ENCODE peak calls at places on chromosomes 13 and 19, in eight cellular contexts. One of them, this sample, is unnamed.
A peak's percentile ranks its signal among the peaks of the same experiment; 100 is the strongest.

GRCh38 chr19:1860821-1861598 is 2.4 kb downstream of the KLF16 start:
- DNase-seq in Caco-2: no peak
- DNase-seq in Peyer's patch: no peak
- DNase-seq in stomach: no peak
- DNase-seq in K562: no peak
- DNase-seq in cardiac muscle cell: no peak
- DNase-seq in sigmoid colon: no peak
- DNase-seq in lower lobe of right lung: no peak
- DNase-seq in this sample: no peak

GRCh38 chr19:58514564-58515020 is 2.8 kb upstream of the SLC27A5 start:
- DNase-seq in sigmoid colon: no peak
- DNase-seq in lower lobe of right lung: no peak
- DNase-seq in Peyer's patch: no peak
- DNase-seq in stomach: no peak
- DNase-seq in K562: no peak
- DNase-seq in Caco-2: no peak
- DNase-seq in cardiac muscle cell: no peak
- DNase-seq in this sample: no peak

GRCh38 chr13:111422352-111422751 is 101.9 kb downstream of the TEX29 start:
- DNase-seq in Peyer's patch: no peak
- DNase-seq in Caco-2: no peak
- DNase-seq in cardiac muscle cell: no peak
- DNase-seq in stomach: no peak
- DNase-seq in sigmoid colon: no peak
- DNase-seq in K562: no peak
- DNase-seq in lower lobe of right lung: no peak
- DNase-seq in this sample: no peak

GRCh38 chr19:3100331-3100730 is 6.2 kb downstream of the GNA11 start:
- DNase-seq in Peyer's patch: no peak
- DNase-seq in stomach: no peak
- DNase-seq in sigmoid colon: no peak
- DNase-seq in K562: no peak
- DNase-seq in Caco-2: no peak
- DNase-seq in cardiac muscle cell: no peak
- DNase-seq in lower lobe of right lung: no peak
- DNase-seq in this sample: no peak

GRCh38 chr19:3132971-3133792 is 2.7 kb upstream of the GNA15 start:
- DNase-seq in Caco-2: no peak
- DNase-seq in sigmoid colon: no peak
- DNase-seq in K562: peak; percentile 79
- DNase-seq in cardiac muscle cell: peak; percentile 29
- DNase-seq in lower lobe of right lung: no peak
- DNase-seq in Peyer's patch: peak; percentile 37
- DNase-seq in stomach: no peak
- DNase-seq in this sample: no peak

GRCh38 chr19:58033741-58034475 is at the start of gene ZSCAN1:
- DNase-seq in Caco-2: no peak
- DNase-seq in K562: no peak
- DNase-seq in cardiac muscle cell: peak; percentile 91
- DNase-seq in Peyer's patch: peak; percentile 29
- DNase-seq in stomach: peak; percentile 40
- DNase-seq in sigmoid colon: peak; percentile 89
- DNase-seq in lower lobe of right lung: peak; percentile 70
- DNase-seq in this sample: peak; percentile 15

GRCh38 chr19:4539697-4540581 is at the start of gene LRG1:
- DNase-seq in cardiac muscle cell: peak; percentile 80
- DNase-seq in sigmoid colon: no peak
- DNase-seq in stomach: peak; percentile 90
- DNase-seq in lower lobe of right lung: peak; percentile 88
- DNase-seq in Caco-2: no peak
- DNase-seq in K562: peak; percentile 89
- DNase-seq in Peyer's patch: no peak
- DNase-seq in this sample: peak; percentile 30

GRCh38 chr13:33353210-33353609 is 67.7 kb upstream of the STARD13 start:
- DNase-seq in Caco-2: no peak
- DNase-seq in cardiac muscle cell: no peak
- DNase-seq in stomach: no peak
- DNase-seq in lower lobe of right lung: peak; percentile 82
- DNase-seq in K562: no peak
- DNase-seq in Peyer's patch: peak; percentile 64
- DNase-seq in sigmoid colon: peak; percentile 78
- DNase-seq in this sample: no peak

GRCh38 chr13:72390909-72391308 is 336.5 kb downstream of the MZT1 start:
- DNase-seq in Caco-2: no peak
- DNase-seq in K562: no peak
- DNase-seq in lower lobe of right lung: no peak
- DNase-seq in cardiac muscle cell: no peak
- DNase-seq in stomach: no peak
- DNase-seq in Peyer's patch: no peak
- DNase-seq in sigmoid colon: no peak
- DNase-seq in this sample: no peak

GRCh38 chr19:41219924-41220567 is 1.0 kb downstream of the AXL start:
- DNase-seq in Peyer's patch: no peak
- DNase-seq in lower lobe of right lung: no peak
- DNase-seq in K562: peak; percentile 68
- DNase-seq in cardiac muscle cell: peak; percentile 50
- DNase-seq in stomach: no peak
- DNase-seq in Caco-2: no peak
- DNase-seq in sigmoid colon: peak; percentile 83
- DNase-seq in this sample: no peak

GRCh38 chr13:66534561-66534960 is 695.6 kb downstream of the PCDH9 start:
- DNase-seq in lower lobe of right lung: no peak
- DNase-seq in K562: no peak
- DNase-seq in stomach: no peak
- DNase-seq in cardiac muscle cell: no peak
- DNase-seq in Peyer's patch: no peak
- DNase-seq in Caco-2: no peak
- DNase-seq in sigmoid colon: no peak
- DNase-seq in this sample: no peak

GRCh38 chr13:106490887-106491321 is 44.6 kb downstream of the EFNB2 start:
- DNase-seq in K562: no peak
- DNase-seq in sigmoid colon: no peak
- DNase-seq in lower lobe of right lung: no peak
- DNase-seq in stomach: no peak
- DNase-seq in Caco-2: no peak
- DNase-seq in cardiac muscle cell: no peak
- DNase-seq in Peyer's patch: no peak
- DNase-seq in this sample: peak; percentile 65

GRCh38 chr13:84821261-84821660 is 939.0 kb upstream of the SLITRK1 start:
- DNase-seq in lower lobe of right lung: no peak
- DNase-seq in K562: no peak
- DNase-seq in Peyer's patch: no peak
- DNase-seq in sigmoid colon: no peak
- DNase-seq in cardiac muscle cell: no peak
- DNase-seq in stomach: no peak
- DNase-seq in Caco-2: no peak
- DNase-seq in this sample: no peak

GRCh38 chr13:94658926-94659649 is 53.3 kb downstream of the SOX21 start:
- DNase-seq in stomach: no peak
- DNase-seq in Caco-2: no peak
- DNase-seq in lower lobe of right lung: no peak
- DNase-seq in cardiac muscle cell: no peak
- DNase-seq in K562: peak; percentile 18
- DNase-seq in sigmoid colon: no peak
- DNase-seq in Peyer's patch: no peak
- DNase-seq in this sample: peak; percentile 33

GRCh38 chr19:18636183-18636968 is 452 bp upstream of the KLHL26 start:
- DNase-seq in Peyer's patch: peak; percentile 100
- DNase-seq in lower lobe of right lung: peak; percentile 99
- DNase-seq in K562: peak; percentile 99
- DNase-seq in cardiac muscle cell: peak; percentile 97
- DNase-seq in Caco-2: peak; percentile 99
- DNase-seq in sigmoid colon: peak; percentile 99
- DNase-seq in stomach: peak; percentile 99
- DNase-seq in this sample: peak; percentile 96

GRCh38 chr19:20928371-20928770 is 5.3 kb downstream of the ZNF85 start:
- DNase-seq in stomach: no peak
- DNase-seq in Peyer's patch: no peak
- DNase-seq in sigmoid colon: no peak
- DNase-seq in cardiac muscle cell: peak; percentile 73
- DNase-seq in lower lobe of right lung: no peak
- DNase-seq in K562: no peak
- DNase-seq in Caco-2: no peak
- DNase-seq in this sample: no peak

GRCh38 chr19:42683917-42684513 is 56.3 kb downstream of the PSG3 start:
- DNase-seq in K562: peak; percentile 46
- DNase-seq in stomach: no peak
- DNase-seq in Caco-2: no peak
- DNase-seq in Peyer's patch: no peak
- DNase-seq in cardiac muscle cell: peak; percentile 43
- DNase-seq in sigmoid colon: no peak
- DNase-seq in lower lobe of right lung: no peak
- DNase-seq in this sample: no peak

GRCh38 chr13:35160921-35161320 is 218.9 kb downstream of the NBEA start:
- DNase-seq in Peyer's patch: no peak
- DNase-seq in K562: no peak
- DNase-seq in lower lobe of right lung: no peak
- DNase-seq in sigmoid colon: no peak
- DNase-seq in stomach: no peak
- DNase-seq in cardiac muscle cell: no peak
- DNase-seq in Caco-2: no peak
- DNase-seq in this sample: no peak

GRCh38 chr13:87777395-87777794 is 106.2 kb downstream of the SLITRK5 start:
- DNase-seq in Caco-2: no peak
- DNase-seq in Peyer's patch: no peak
- DNase-seq in stomach: no peak
- DNase-seq in lower lobe of right lung: no peak
- DNase-seq in sigmoid colon: no peak
- DNase-seq in cardiac muscle cell: no peak
- DNase-seq in K562: no peak
- DNase-seq in this sample: no peak

GRCh38 chr19:6476155-6476895 is 5.3 kb downstream of the DENND1C start:
- DNase-seq in cardiac muscle cell: peak; percentile 49
- DNase-seq in K562: peak; percentile 85
- DNase-seq in Peyer's patch: peak; percentile 36
- DNase-seq in lower lobe of right lung: peak; percentile 93
- DNase-seq in sigmoid colon: no peak
- DNase-seq in stomach: peak; percentile 87
- DNase-seq in Caco-2: peak; percentile 99
- DNase-seq in this sample: peak; percentile 51

GRCh38 chr19:6739390-6739883 is at the start of gene TRIP10:
- DNase-seq in stomach: peak; percentile 90
- DNase-seq in Peyer's patch: peak; percentile 87
- DNase-seq in sigmoid colon: peak; percentile 94
- DNase-seq in K562: peak; percentile 84
- DNase-seq in Caco-2: peak; percentile 76
- DNase-seq in lower lobe of right lung: peak; percentile 89
- DNase-seq in cardiac muscle cell: peak; percentile 88
- DNase-seq in this sample: peak; percentile 66

GRCh38 chr19:6616011-6616410 is 25.1 kb upstream of the CD70 start:
- DNase-seq in lower lobe of right lung: no peak
- DNase-seq in Caco-2: no peak
- DNase-seq in sigmoid colon: no peak
- DNase-seq in K562: no peak
- DNase-seq in stomach: no peak
- DNase-seq in cardiac muscle cell: peak; percentile 32
- DNase-seq in Peyer's patch: no peak
- DNase-seq in this sample: no peak

GRCh38 chr13:62627226-62627625 is 1211.6 kb upstream of the PCDH20 start:
- DNase-seq in Peyer's patch: no peak
- DNase-seq in Caco-2: no peak
- DNase-seq in sigmoid colon: no peak
- DNase-seq in cardiac muscle cell: no peak
- DNase-seq in K562: no peak
- DNase-seq in lower lobe of right lung: no peak
- DNase-seq in stomach: no peak
- DNase-seq in this sample: no peak

GRCh38 chr13:82480415-82480814 is 1401.9 kb downstream of the SLITRK1 start:
- DNase-seq in sigmoid colon: no peak
- DNase-seq in lower lobe of right lung: no peak
- DNase-seq in cardiac muscle cell: no peak
- DNase-seq in Peyer's patch: no peak
- DNase-seq in stomach: no peak
- DNase-seq in K562: no peak
- DNase-seq in Caco-2: no peak
- DNase-seq in this sample: no peak

GRCh38 chr19:46521241-46521640 is 25.6 kb upstream of the PNMA8B start:
- DNase-seq in lower lobe of right lung: no peak
- DNase-seq in Peyer's patch: no peak
- DNase-seq in Caco-2: no peak
- DNase-seq in K562: no peak
- DNase-seq in cardiac muscle cell: no peak
- DNase-seq in sigmoid colon: no peak
- DNase-seq in stomach: no peak
- DNase-seq in this sample: no peak
- H3K4me1 ChIP-seq in lower lobe of right lung: no peaks in the 10 kb centered on the region
- H3K4me1 ChIP-seq in Peyer's patch: no peaks in the 10 kb centered on the region
- H3K4me1 ChIP-seq in Caco-2: no peaks in the 10 kb centered on the region
- H3K4me1 ChIP-seq in K562: no peaks in the 10 kb centered on the region
- H3K4me1 ChIP-seq in cardiac muscle cell: no peaks in the 10 kb centered on the region
- H3K4me1 ChIP-seq in sigmoid colon: no peaks in the 10 kb centered on the region
- H3K4me1 ChIP-seq in stomach: no peaks in the 10 kb centered on the region
- H3K4me1 ChIP-seq in this sample: no peaks in the 10 kb centered on the region

GRCh38 chr13:36820222-36820621 is 1.2 kb downstream of the RFXAP start:
- DNase-seq in Caco-2: no peak
- DNase-seq in cardiac muscle cell: no peak
- DNase-seq in stomach: no peak
- DNase-seq in K562: no peak
- DNase-seq in lower lobe of right lung: no peak
- DNase-seq in Peyer's patch: no peak
- DNase-seq in sigmoid colon: no peak
- DNase-seq in this sample: no peak
- H3K9me3 ChIP-seq in Caco-2: no peaks in the 10 kb centered on the region
- H3K9me3 ChIP-seq in cardiac muscle cell: no peaks in the 10 kb centered on the region
- H3K9me3 ChIP-seq in stomach: no peaks in the 10 kb centered on the region
- H3K9me3 ChIP-seq in K562: no peaks in the 10 kb centered on the region
- H3K9me3 ChIP-seq in lower lobe of right lung: no peaks in the 10 kb centered on the region
- H3K9me3 ChIP-seq in Peyer's patch: no peaks in the 10 kb centered on the region
- H3K9me3 ChIP-seq in sigmoid colon: no peaks in the 10 kb centered on the region
- H3K9me3 ChIP-seq in this sample: no peaks in the 10 kb centered on the region

GRCh38 chr13:19998960-19999359 is 40.4 kb downstream of the ZMYM2 start:
- DNase-seq in sigmoid colon: no peak
- DNase-seq in Peyer's patch: no peak
- DNase-seq in Caco-2: no peak
- DNase-seq in cardiac muscle cell: no peak
- DNase-seq in stomach: no peak
- DNase-seq in lower lobe of right lung: no peak
- DNase-seq in K562: no peak
- DNase-seq in this sample: no peak
- H3K4me1 ChIP-seq in sigmoid colon: no peaks in the 10 kb centered on the region
- H3K4me1 ChIP-seq in Peyer's patch: no peaks in the 10 kb centered on the region
- H3K4me1 ChIP-seq in Caco-2: peaks cover 20% of the 10 kb centered on the region
- H3K4me1 ChIP-seq in cardiac muscle cell: peaks cover 38% of the 10 kb centered on the region
- H3K4me1 ChIP-seq in stomach: peaks cover 35% of the 10 kb centered on the region
- H3K4me1 ChIP-seq in lower lobe of right lung: no peaks in the 10 kb centered on the region
- H3K4me1 ChIP-seq in K562: peaks cover 7% of the 10 kb centered on the region
- H3K4me1 ChIP-seq in this sample: no peaks in the 10 kb centered on the region

GRCh38 chr19:11984986-11985385 is 20.1 kb downstream of the ZNF763 start:
- DNase-seq in sigmoid colon: no peak
- DNase-seq in lower lobe of right lung: no peak
- DNase-seq in stomach: no peak
- DNase-seq in cardiac muscle cell: no peak
- DNase-seq in Caco-2: no peak
- DNase-seq in K562: peak; percentile 13
- DNase-seq in Peyer's patch: no peak
- DNase-seq in this sample: no peak

GRCh38 chr19:11982526-11982925 is 17.7 kb downstream of the ZNF763 start:
- DNase-seq in lower lobe of right lung: no peak
- DNase-seq in cardiac muscle cell: no peak
- DNase-seq in Peyer's patch: no peak
- DNase-seq in sigmoid colon: no peak
- DNase-seq in K562: no peak
- DNase-seq in stomach: no peak
- DNase-seq in Caco-2: no peak
- DNase-seq in this sample: no peak

GRCh38 chr19:11978492-11979100 is 13.8 kb downstream of the ZNF763 start:
- DNase-seq in sigmoid colon: no peak
- DNase-seq in K562: no peak
- DNase-seq in Peyer's patch: no peak
- DNase-seq in lower lobe of right lung: no peak
- DNase-seq in cardiac muscle cell: no peak
- DNase-seq in stomach: no peak
- DNase-seq in Caco-2: no peak
- DNase-seq in this sample: no peak

GRCh38 chr19:11979527-11979926 is 14.7 kb downstream of the ZNF763 start:
- DNase-seq in stomach: no peak
- DNase-seq in sigmoid colon: no peak
- DNase-seq in K562: no peak
- DNase-seq in Caco-2: no peak
- DNase-seq in Peyer's patch: no peak
- DNase-seq in lower lobe of right lung: no peak
- DNase-seq in cardiac muscle cell: no peak
- DNase-seq in this sample: no peak
- H3K9me3 ChIP-seq in stomach: peaks cover 27% of the 10 kb centered on the region
- H3K9me3 ChIP-seq in sigmoid colon: peaks cover 31% of the 10 kb centered on the region
- H3K9me3 ChIP-seq in K562: peaks cover 11% of the 10 kb centered on the region
- H3K9me3 ChIP-seq in Caco-2: peaks cover 14% of the 10 kb centered on the region
- H3K9me3 ChIP-seq in Peyer's patch: peaks cover 30% of the 10 kb centered on the region
- H3K9me3 ChIP-seq in lower lobe of right lung: peaks cover 61% of the 10 kb centered on the region
- H3K9me3 ChIP-seq in cardiac muscle cell: peaks cover 7% of the 10 kb centered on the region
- H3K9me3 ChIP-seq in this sample: peaks cover 28% of the 10 kb centered on the region

This sample was measured in endothelial cell of umbilical vein.